ENCODE peak calls at places on chromosomes 3 and 15, in five cellular contexts. One of them, this sample, is unnamed. For H3K4me1, the result is how much of the 10 kb centered on the place peaks cover.

GRCh38 chr15:68570974-68571373 is 7.8 kb upstream of the CORO2B start:
- DNase-seq in suprapubic skin: no peak
- DNase-seq in small intestine: no peak
- DNase-seq in IMR-90: no peak
- DNase-seq in CD8-positive, alpha-beta T cell: no peak
- DNase-seq in this sample: no peak

GRCh38 chr3:120033594-120033993 is 60.7 kb downstream of the GSK3B start:
- DNase-seq in IMR-90: no peak
- DNase-seq in small intestine: no peak
- DNase-seq in suprapubic skin: no peak
- DNase-seq in CD8-positive, alpha-beta T cell: no peak
- DNase-seq in this sample: no peak

GRCh38 chr15:40958723-40959122 is 5.5 kb downstream of the CHAC1 start:
- DNase-seq in IMR-90: no peak
- DNase-seq in CD8-positive, alpha-beta T cell: no peak
- DNase-seq in suprapubic skin: no peak
- DNase-seq in small intestine: no peak
- DNase-seq in this sample: no peak

GRCh38 chr15:62153228-62153627 is 11.9 kb downstream of the C2CD4B start:
- DNase-seq in IMR-90: no peak
- DNase-seq in CD8-positive, alpha-beta T cell: no peak
- DNase-seq in suprapubic skin: no peak
- DNase-seq in small intestine: no peak
- DNase-seq in this sample: no peak

GRCh38 chr3:18302517-18302916 is 122.6 kb downstream of the SATB1 start:
- DNase-seq in small intestine: no peak
- DNase-seq in suprapubic skin: no peak
- DNase-seq in IMR-90: peak
- DNase-seq in CD8-positive, alpha-beta T cell: no peak
- DNase-seq in this sample: no peak

GRCh38 chr3:61924065-61924740 is 362.8 kb downstream of the PTPRG start:
- DNase-seq in suprapubic skin: no peak
- DNase-seq in IMR-90: no peak
- DNase-seq in CD8-positive, alpha-beta T cell: no peak
- DNase-seq in small intestine: no peak
- DNase-seq in this sample: no peak

GRCh38 chr15:69469467-69470191 is 17.0 kb downstream of the RPLP1 start:
- DNase-seq in IMR-90: peak
- DNase-seq in suprapubic skin: peak
- DNase-seq in CD8-positive, alpha-beta T cell: no peak
- DNase-seq in small intestine: no peak
- DNase-seq in this sample: no peak

GRCh38 chr3:46482632-46483311 is 15.0 kb upstream of the RTP3 start:
- DNase-seq in CD8-positive, alpha-beta T cell: no peak
- DNase-seq in suprapubic skin: no peak
- DNase-seq in small intestine: no peak
- DNase-seq in IMR-90: peak
- DNase-seq in this sample: no peak

GRCh38 chr3:32297366-32297765 is 58.9 kb downstream of the CMTM8 start:
- DNase-seq in IMR-90: no peak
- DNase-seq in suprapubic skin: no peak
- DNase-seq in small intestine: no peak
- DNase-seq in CD8-positive, alpha-beta T cell: peak
- DNase-seq in this sample: no peak

GRCh38 chr3:168589376-168589775 is 493.7 kb upstream of the GOLIM4 start:
- DNase-seq in suprapubic skin: no peak
- DNase-seq in small intestine: no peak
- DNase-seq in IMR-90: no peak
- DNase-seq in CD8-positive, alpha-beta T cell: no peak
- DNase-seq in this sample: no peak

GRCh38 chr3:36366308-36366707 is 14.0 kb upstream of the STAC start:
- DNase-seq in small intestine: no peak
- DNase-seq in IMR-90: no peak
- DNase-seq in suprapubic skin: no peak
- DNase-seq in CD8-positive, alpha-beta T cell: no peak
- DNase-seq in this sample: no peak

GRCh38 chr3:175495331-175495730 is 636.2 kb downstream of the NAALADL2 start:
- DNase-seq in suprapubic skin: no peak
- DNase-seq in small intestine: no peak
- DNase-seq in IMR-90: no peak
- DNase-seq in CD8-positive, alpha-beta T cell: no peak
- DNase-seq in this sample: no peak

GRCh38 chr15:56019060-56019793 is 25.8 kb upstream of the NEDD4 start:
- DNase-seq in suprapubic skin: no peak
- DNase-seq in CD8-positive, alpha-beta T cell: no peak
- DNase-seq in IMR-90: peak
- DNase-seq in small intestine: no peak
- DNase-seq in this sample: no peak

GRCh38 chr3:69110941-69111546 is 11.4 kb downstream of the LMOD3 start:
- DNase-seq in small intestine: no peak
- DNase-seq in suprapubic skin: no peak
- DNase-seq in CD8-positive, alpha-beta T cell: no peak
- DNase-seq in IMR-90: no peak
- DNase-seq in this sample: no peak

GRCh38 chr3:5239602-5240001 is 52.1 kb downstream of the EDEM1 start:
- DNase-seq in suprapubic skin: no peak
- DNase-seq in CD8-positive, alpha-beta T cell: no peak
- DNase-seq in IMR-90: peak
- DNase-seq in small intestine: no peak
- DNase-seq in this sample: no peak

GRCh38 chr3:185737020-185737419 is 87.8 kb downstream of the IGF2BP2 start:
- DNase-seq in CD8-positive, alpha-beta T cell: no peak
- DNase-seq in suprapubic skin: no peak
- DNase-seq in IMR-90: peak
- DNase-seq in small intestine: no peak
- DNase-seq in this sample: no peak

GRCh38 chr3:101966202-101966722 is 116.9 kb downstream of the NFKBIZ start:
- DNase-seq in small intestine: no peak
- DNase-seq in suprapubic skin: no peak
- DNase-seq in IMR-90: no peak
- DNase-seq in CD8-positive, alpha-beta T cell: no peak
- DNase-seq in this sample: no peak

GRCh38 chr3:127697531-127698240 is 24.9 kb downstream of the ABTB1 start:
- DNase-seq in CD8-positive, alpha-beta T cell: peak
- DNase-seq in small intestine: peak
- DNase-seq in suprapubic skin: peak
- DNase-seq in IMR-90: peak
- DNase-seq in this sample: no peak

GRCh38 chr3:193620650-193621049 is 27.6 kb downstream of the OPA1 start:
- DNase-seq in IMR-90: peak
- DNase-seq in small intestine: no peak
- DNase-seq in CD8-positive, alpha-beta T cell: no peak
- DNase-seq in suprapubic skin: no peak
- DNase-seq in this sample: no peak

GRCh38 chr15:75672646-75673425 is 25.1 kb downstream of the SNX33 start:
- DNase-seq in IMR-90: peak
- DNase-seq in small intestine: no peak
- DNase-seq in CD8-positive, alpha-beta T cell: no peak
- DNase-seq in suprapubic skin: no peak
- DNase-seq in this sample: no peak

GRCh38 chr3:46659285-46659684 is 34.2 kb downstream of the ALS2CL start:
- DNase-seq in small intestine: no peak
- DNase-seq in CD8-positive, alpha-beta T cell: no peak
- DNase-seq in suprapubic skin: peak
- DNase-seq in IMR-90: no peak
- DNase-seq in this sample: no peak

GRCh38 chr3:144556392-144556791 is 584.8 kb downstream of the DIPK2A start:
- DNase-seq in IMR-90: peak
- DNase-seq in small intestine: peak
- DNase-seq in CD8-positive, alpha-beta T cell: no peak
- DNase-seq in suprapubic skin: no peak
- DNase-seq in this sample: no peak

GRCh38 chr3:55174723-55175122 is 246.9 kb upstream of the LRTM1 start:
- DNase-seq in CD8-positive, alpha-beta T cell: no peak
- DNase-seq in small intestine: no peak
- DNase-seq in IMR-90: no peak
- DNase-seq in suprapubic skin: no peak
- DNase-seq in this sample: no peak

GRCh38 chr3:21464745-21465144 is 286.3 kb downstream of the ZNF385D start:
- DNase-seq in IMR-90: no peak
- DNase-seq in CD8-positive, alpha-beta T cell: no peak
- DNase-seq in small intestine: no peak
- DNase-seq in suprapubic skin: no peak
- DNase-seq in this sample: no peak

GRCh38 chr15:92882697-92883642 is 17.2 kb upstream of the CHD2 start:
- DNase-seq in CD8-positive, alpha-beta T cell: peak
- DNase-seq in IMR-90: no peak
- DNase-seq in small intestine: no peak
- DNase-seq in suprapubic skin: peak
- DNase-seq in this sample: no peak

GRCh38 chr3:42668793-42669217 is 15.3 kb downstream of the ZBTB47 start:
- DNase-seq in CD8-positive, alpha-beta T cell: no peak
- DNase-seq in suprapubic skin: no peak
- DNase-seq in IMR-90: no peak
- DNase-seq in small intestine: no peak
- DNase-seq in this sample: no peak

GRCh38 chr3:191290311-191291025 is 38.7 kb upstream of the CCDC50 start:
- DNase-seq in IMR-90: no peak
- DNase-seq in small intestine: no peak
- DNase-seq in CD8-positive, alpha-beta T cell: no peak
- DNase-seq in suprapubic skin: no peak
- DNase-seq in this sample: no peak
- H3K27ac ChIP-seq in IMR-90: no peak
- H3K27ac ChIP-seq in small intestine: no peak
- H3K27ac ChIP-seq in CD8-positive, alpha-beta T cell: no peak
- H3K27ac ChIP-seq in suprapubic skin: no peak
- H3K27ac ChIP-seq in this sample: no peak

DNA sequence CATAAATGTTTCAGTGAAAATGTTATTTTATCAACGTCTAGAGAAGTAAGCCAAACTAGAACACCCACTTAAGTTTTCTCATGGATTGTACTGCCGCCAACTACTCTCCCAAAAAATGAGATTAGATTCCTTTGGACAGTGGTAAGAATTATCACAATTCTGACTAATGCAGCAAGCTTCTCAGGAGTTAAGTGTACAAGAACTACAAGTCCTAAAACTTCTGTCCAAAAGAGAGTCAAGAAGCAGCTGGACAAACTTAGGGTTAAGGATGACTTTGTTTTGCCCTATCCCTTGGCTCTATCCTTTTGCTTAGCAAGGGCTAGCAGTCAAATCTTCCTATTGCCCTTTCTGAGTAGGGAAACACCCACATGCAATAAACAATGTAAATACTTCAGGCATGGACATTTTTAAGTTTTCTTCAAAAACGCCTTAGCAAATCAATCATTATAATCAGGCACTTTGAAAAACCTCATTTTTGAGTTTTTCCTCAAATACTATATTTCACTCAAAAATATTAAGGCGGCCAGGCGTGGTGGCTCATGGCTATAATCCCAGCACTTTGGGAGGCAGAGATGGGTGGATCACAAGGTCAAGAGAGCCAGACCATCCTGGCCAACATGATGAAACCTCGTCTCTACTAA is 19.5 kb downstream of the RAF1 start:
- DNase-seq in IMR-90: peak
- DNase-seq in CD8-positive, alpha-beta T cell: no peak
- DNase-seq in small intestine: no peak
- DNase-seq in suprapubic skin: no peak
- DNase-seq in this sample: no peak
- H3K4me3 ChIP-seq in IMR-90: no peak
- H3K4me3 ChIP-seq in CD8-positive, alpha-beta T cell: no peak
- H3K4me3 ChIP-seq in small intestine: no peak
- H3K4me3 ChIP-seq in suprapubic skin: no peak
- H3K4me3 ChIP-seq in this sample: no peak

DNA sequence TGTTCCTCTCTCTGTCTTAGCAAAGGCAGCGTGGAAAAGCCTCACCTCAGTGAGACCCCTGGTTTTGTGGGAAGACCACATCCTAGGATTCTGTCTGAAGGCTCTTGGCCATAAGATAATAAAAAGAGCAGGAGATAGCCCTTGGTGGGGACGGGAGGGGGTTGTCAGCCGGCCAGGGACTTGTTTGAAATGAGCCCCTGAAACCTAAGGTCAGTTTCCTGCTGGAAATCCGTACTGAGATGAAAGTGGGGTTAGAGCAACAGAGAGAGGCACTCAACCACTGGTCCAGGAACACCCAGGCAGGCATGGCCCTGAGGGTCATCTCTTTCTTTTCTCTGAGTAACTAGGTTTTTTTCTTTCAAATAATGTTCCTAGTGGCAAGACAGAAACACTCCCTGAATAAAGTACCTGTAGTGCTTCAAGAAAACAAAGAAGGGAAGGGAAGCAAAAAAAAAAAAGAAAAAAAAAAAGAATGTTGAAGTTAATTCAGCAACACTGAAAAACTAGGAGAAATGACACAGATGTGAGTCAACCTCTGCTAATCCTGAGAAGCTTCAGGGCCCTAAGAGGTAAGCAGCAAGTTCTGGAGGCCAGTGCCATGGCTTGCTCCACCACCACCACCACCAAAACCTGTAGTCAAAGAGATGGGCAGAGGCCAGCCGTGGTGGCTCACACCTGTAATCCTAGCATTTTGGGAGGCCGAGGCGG is 3.2 kb downstream of the ITGB5 start:
- DNase-seq in small intestine: no peak
- DNase-seq in suprapubic skin: no peak
- DNase-seq in IMR-90: peak
- DNase-seq in CD8-positive, alpha-beta T cell: no peak
- DNase-seq in this sample: no peak
- H3K4me1 ChIP-seq in small intestine: under half
- H3K4me1 ChIP-seq in suprapubic skin: half or more
- H3K4me1 ChIP-seq in IMR-90: under half
- H3K4me1 ChIP-seq in CD8-positive, alpha-beta T cell: under half
- H3K4me1 ChIP-seq in this sample: under half

GRCh38 chr15:90030376-90030775 is 29.3 kb downstream of the ZNF710 start:
- DNase-seq in small intestine: peak
- DNase-seq in CD8-positive, alpha-beta T cell: no peak
- DNase-seq in suprapubic skin: peak
- DNase-seq in IMR-90: no peak
- DNase-seq in this sample: no peak
- H3K27ac ChIP-seq in small intestine: peak
- H3K27ac ChIP-seq in CD8-positive, alpha-beta T cell: no peak
- H3K27ac ChIP-seq in suprapubic skin: no peak
- H3K27ac ChIP-seq in IMR-90: no peak
- H3K27ac ChIP-seq in this sample: no peak

DNA sequence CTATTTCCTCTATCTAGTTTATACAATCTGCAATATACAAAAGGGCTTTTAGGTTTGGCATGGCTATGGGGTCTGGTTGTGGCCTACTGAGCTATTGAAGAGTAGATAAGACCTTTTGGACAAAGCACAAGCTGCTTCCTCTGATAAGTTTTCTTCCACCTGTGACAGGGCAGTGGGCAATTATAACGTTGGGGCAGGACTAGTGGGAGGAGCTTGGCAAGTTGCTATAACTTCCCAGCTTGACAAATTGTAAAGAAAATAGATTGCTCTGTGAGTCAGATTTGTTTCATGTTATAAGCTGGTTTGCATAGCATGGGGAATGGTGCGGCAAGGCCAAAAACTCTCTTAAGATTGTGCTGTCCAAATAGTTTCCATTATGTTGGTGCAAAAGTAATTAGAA is 64.9 kb downstream of the SLC7A14 start:
- DNase-seq in suprapubic skin: no peak
- DNase-seq in IMR-90: peak
- DNase-seq in CD8-positive, alpha-beta T cell: no peak
- DNase-seq in small intestine: peak
- DNase-seq in this sample: no peak
- H3K4me3 ChIP-seq in suprapubic skin: no peak
- H3K4me3 ChIP-seq in IMR-90: no peak
- H3K4me3 ChIP-seq in CD8-positive, alpha-beta T cell: no peak
- H3K4me3 ChIP-seq in small intestine: no peak
- H3K4me3 ChIP-seq in this sample: no peak

GRCh38 chr3:184175506-184175905 is 851 bp downstream of the AP2M1 start:
- DNase-seq in small intestine: peak
- DNase-seq in IMR-90: no peak
- DNase-seq in suprapubic skin: no peak
- DNase-seq in CD8-positive, alpha-beta T cell: no peak
- DNase-seq in this sample: no peak
- H3K4me1 ChIP-seq in small intestine: under half
- H3K4me1 ChIP-seq in IMR-90: under half
- H3K4me1 ChIP-seq in suprapubic skin: under half
- H3K4me1 ChIP-seq in CD8-positive, alpha-beta T cell: under half
- H3K4me1 ChIP-seq in this sample: under half